ENCODE peak calls at places on chromosome 19, in four cellular contexts. P, Y, Q and L are unnamed samples.

GRCh38 chr19:15469513-15470297 is 5.4 kb upstream of the RASAL3 start:
- DNase-seq in P (no peak), Y (no peak), Q (no peak), L (peak)

GRCh38 chr19:47324502-47324901 is 7.5 kb upstream of the C5AR2 start:
- DNase-seq in P (no peak), Y (no peak), Q (no peak), L (no peak)

GRCh38 chr19:17718988-17719711 is at the start of gene MAP1S:
- DNase-seq in P (peak), Y (no peak), Q (peak), L (peak)

GRCh38 chr19:56869886-56870285 is 29.4 kb upstream of the PEG3 start:
- DNase-seq in P (no peak), Y (no peak), Q (no peak), L (no peak)

GRCh38 chr19:9644472-9644871 is 23.4 kb upstream of the ZNF561 start:
- DNase-seq in P (no peak), Y (no peak), Q (no peak), L (no peak)

GRCh38 chr19:21571316-21571715 is 65.9 kb downstream of the ZNF429 start:
- DNase-seq in P (no peak), Y (no peak), Q (no peak), L (no peak)

GRCh38 chr19:48249502-48250014 is 6.2 kb downstream of the CARD8 start:
- DNase-seq in P (no peak), Y (peak), Q (no peak), L (no peak)

GRCh38 chr19:45805719-45806118 is 9.4 kb downstream of the RSPH6A start:
- DNase-seq in P (no peak), Y (no peak), Q (no peak), L (no peak)

GRCh38 chr19:17285415-17286135 is 3.9 kb downstream of the ANKLE1 start:
- DNase-seq in P (no peak), Y (no peak), Q (no peak), L (no peak)

GRCh38 chr19:43624933-43625332 is 5.5 kb upstream of the ZNF428 start:
- DNase-seq in P (peak), Y (no peak), Q (no peak), L (peak)

GRCh38 chr19:5480427-5480836 is 25.2 kb downstream of the ZNRF4 start:
- DNase-seq in P (peak), Y (no peak), Q (peak), L (peak)
- TF ChIP-seq SP1 in P (no peak), Y (no peak), Q (no peak), L (no peak)

GRCh38 chr19:6531956-6532243 is 1.1 kb downstream of the TNFSF9 start:
- DNase-seq in P (no peak), Y (no peak), Q (no peak), L (no peak)

GRCh38 chr19:6533000-6533328 is 2.1 kb downstream of the TNFSF9 start:
- DNase-seq in P (no peak), Y (no peak), Q (no peak), L (no peak)

GRCh38 chr19:6531163-6531955 is 533 bp downstream of the TNFSF9 start:
- DNase-seq in P (peak), Y (no peak), Q (no peak), L (no peak)

GRCh38 chr19:6533746-6534418 is 3.1 kb downstream of the TNFSF9 start:
- DNase-seq in P (peak), Y (no peak), Q (no peak), L (peak)

GRCh38 chr19:6532244-6532999 is 1.6 kb downstream of the TNFSF9 start:
- DNase-seq in P (peak), Y (no peak), Q (no peak), L (no peak)
- TF ChIP-seq CREM in P (no peak), Y (no peak), Q (no peak), L (no peak)

GRCh38 chr19:7856277-7856581 is 18.0 kb downstream of the PRR36 start:
- DNase-seq in P (no peak), Y (no peak), Q (no peak), L (no peak)
- TF ChIP-seq SP1 in P (no peak), Y (no peak), Q (no peak), L (no peak)

DNA sequence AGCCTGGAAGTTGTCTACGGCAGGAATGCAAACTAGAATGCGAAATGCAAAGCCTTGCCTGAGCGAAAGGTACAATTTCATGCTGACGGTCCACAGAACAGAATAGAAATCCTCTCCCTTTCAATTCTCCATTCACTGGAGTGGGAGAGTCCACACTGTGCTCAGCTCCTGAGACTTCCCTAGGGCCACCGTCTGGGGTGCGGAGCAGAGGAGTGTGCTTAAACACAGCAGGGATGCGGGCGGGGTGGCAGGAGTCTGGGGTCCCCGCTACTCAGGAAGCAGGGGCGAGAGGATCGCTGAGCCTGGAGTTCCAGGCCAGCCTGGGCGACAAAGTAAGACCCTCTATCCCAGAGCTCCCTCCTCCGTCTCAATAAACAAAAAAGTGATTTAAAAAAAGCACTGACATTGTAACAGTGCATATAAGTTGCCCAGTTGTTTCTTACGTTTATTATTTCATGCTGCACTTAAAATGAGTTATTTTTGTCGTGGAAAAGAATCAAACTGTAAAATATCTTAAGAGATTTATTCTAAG is 614 bp upstream of the ZNF816 start:
- DNase-seq in P (no peak), Y (no peak), Q (peak), L (peak)
- TF ChIP-seq CREM in P (no peak), Y (no peak), Q (no peak), L (no peak)

GRCh38 chr19:1814833-1815604 is 2.9 kb upstream of the ATP8B3 start:
- DNase-seq in P (no peak), Y (no peak), Q (no peak), L (no peak)
- TF ChIP-seq SP1 in P (no peak), Y (no peak), Q (no peak), L (no peak)